ENCODE peak calls at places on chromosomes 16 and 17, in eight cellular contexts. D is Peyer's patch, Y is lower leg skin, L is vagina, T is GM12878, J is thyroid gland, P is sigmoid colon, F is A549. O is an unnamed sample.

GRCh38 chr16:13926507-13926906 is 6.6 kb downstream of the ERCC4 start:
- DNase-seq in D (no peak), Y (no peak), L (no peak), T (no peak), J (no peak), P (no peak), F (no peak), O (no peak)

GRCh38 chr16:4529085-4530060 is 9.2 kb downstream of the CDIP1 start:
- DNase-seq in D (peak), Y (no peak), L (no peak), T (peak), J (peak), P (no peak), F (no peak), O (no peak)

GRCh38 chr16:4976079-4976478 is 17.9 kb downstream of the SEC14L5 start:
- DNase-seq in D (no peak), Y (no peak), L (no peak), T (peak), J (no peak), P (no peak), F (no peak), O (no peak)

GRCh38 chr17:9928601-9929341 is 23.7 kb upstream of the RCVRN start:
- DNase-seq in D (no peak), Y (no peak), L (no peak), T (no peak), J (no peak), P (no peak), F (peak), O (no peak)

GRCh38 chr17:47252209-47252608 is 1.4 kb upstream of the ITGB3 start:
- DNase-seq in D (no peak), Y (no peak), L (no peak), T (no peak), J (no peak), P (no peak), F (no peak), O (no peak)

GRCh38 chr17:39925282-39926134 is 1.9 kb downstream of the ORMDL3 start:
- DNase-seq in D (no peak), Y (no peak), L (no peak), T (no peak), J (no peak), P (no peak), F (no peak), O (no peak)

GRCh38 chr16:52492789-52493357 is 54.1 kb downstream of the TOX3 start:
- DNase-seq in D (no peak), Y (no peak), L (no peak), T (peak), J (no peak), P (no peak), F (no peak), O (no peak)

GRCh38 chr17:49114703-49115102 is 17.9 kb upstream of the B4GALNT2 start:
- DNase-seq in D (no peak), Y (no peak), L (no peak), T (no peak), J (no peak), P (no peak), F (no peak), O (no peak)

GRCh38 chr16:73002836-73003235 is 45.1 kb downstream of the ZFHX3 start:
- DNase-seq in D (no peak), Y (no peak), L (no peak), T (no peak), J (no peak), P (no peak), F (no peak), O (no peak)

GRCh38 chr17:1272701-1273100 is 2.5 kb downstream of the BHLHA9 start:
- DNase-seq in D (no peak), Y (no peak), L (no peak), T (no peak), J (no peak), P (no peak), F (no peak), O (no peak)

GRCh38 chr17:1271441-1271840 is 1.2 kb downstream of the BHLHA9 start:
- DNase-seq in D (no peak), Y (no peak), L (no peak), T (no peak), J (no peak), P (no peak), F (no peak), O (no peak)

GRCh38 chr17:1267471-1267947 is 2.7 kb upstream of the BHLHA9 start:
- DNase-seq in D (no peak), Y (no peak), L (no peak), T (no peak), J (peak), P (no peak), F (no peak), O (no peak)

GRCh38 chr17:1271020-1271423 is 778 bp downstream of the BHLHA9 start:
- DNase-seq in D (no peak), Y (no peak), L (no peak), T (no peak), J (no peak), P (no peak), F (no peak), O (no peak)

DNA sequence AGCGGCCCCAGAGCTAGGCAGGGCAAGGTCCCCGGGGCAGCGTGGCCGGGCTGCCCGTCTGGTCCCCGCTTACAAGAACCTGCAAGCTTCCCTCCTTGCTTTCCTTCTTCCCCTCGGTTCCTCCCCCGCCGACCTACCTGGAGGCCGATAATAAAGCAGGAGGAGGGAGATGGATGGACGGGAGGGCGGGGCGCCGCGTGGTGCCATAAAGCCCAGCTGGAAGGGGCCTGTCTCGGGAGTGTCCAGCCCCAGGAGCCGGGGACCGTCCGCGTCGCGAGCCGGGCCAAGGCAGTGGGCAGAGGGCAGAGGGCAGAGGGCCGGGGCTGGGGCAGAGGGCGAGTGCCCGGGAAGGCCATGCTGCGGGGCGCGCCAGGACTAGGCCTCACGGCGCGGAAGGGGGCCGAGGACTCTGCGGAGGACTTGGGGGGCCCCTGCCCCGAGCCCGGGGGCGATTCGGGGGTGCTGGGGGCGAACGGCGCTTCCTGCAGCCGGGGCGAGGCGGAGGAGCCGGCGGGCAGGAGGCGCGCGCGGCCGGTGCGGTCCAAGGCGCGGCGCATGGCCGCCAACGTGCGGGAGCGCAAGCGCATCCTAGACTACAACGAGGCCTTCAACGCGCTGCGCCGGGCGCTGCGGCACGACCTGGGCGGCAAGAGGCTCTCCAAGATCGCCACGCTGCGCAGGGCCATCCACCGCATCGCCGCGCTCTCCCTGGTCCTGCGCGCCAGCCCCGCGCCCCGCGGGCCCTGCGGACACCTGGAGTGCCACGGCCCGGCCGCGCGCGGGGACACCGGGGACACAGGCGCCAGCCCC is at the start of gene BHLHA9:
- DNase-seq in D (no peak), Y (no peak), L (no peak), T (no peak), J (no peak), P (no peak), F (no peak), O (no peak)
- H3K4me3 ChIP-seq in D (no peak), Y (no peak), L (no peak), T (no peak), J (no peak), P (peak), F (no peak), O (no peak)

GRCh38 chr17:64056269-64057005 is 36.0 kb upstream of the ICAM2 start:
- DNase-seq in D (no peak), Y (no peak), L (no peak), T (peak), J (no peak), P (no peak), F (no peak), O (no peak)
- TF ChIP-seq POLR2A in D (no peak), Y (no peak), L (no peak), T (no peak), J (no peak), P (no peak), F (no peak), O (no peak)

GRCh38 chr17:45812102-45812501 is 28.0 kb downstream of the CRHR1 start:
- DNase-seq in D (no peak), Y (no peak), L (no peak), T (no peak), J (no peak), P (no peak), F (peak), O (no peak)
- TF ChIP-seq CTCF in D (no peak), Y (no peak), L (no peak), T (no peak), J (peak), P (no peak), F (peak), O (no peak)

GRCh38 chr16:85750827-85751641 is at the start of gene C16orf74:
- DNase-seq in D (peak), Y (no peak), L (no peak), T (no peak), J (peak), P (no peak), F (peak), O (no peak)
- H3K4me3 ChIP-seq in D (peak), Y (peak), L (peak), T (peak), J (peak), P (peak), F (peak), O (no peak)

GRCh38 chr17:51341457-51341856 is 81.1 kb downstream of the UTP18 start:
- DNase-seq in D (no peak), Y (peak), L (no peak), T (no peak), J (no peak), P (no peak), F (no peak), O (no peak)
- TF ChIP-seq POLR2A in D (no peak), Y (no peak), L (no peak), T (no peak), J (no peak), P (no peak), F (no peak), O (no peak)

DNA sequence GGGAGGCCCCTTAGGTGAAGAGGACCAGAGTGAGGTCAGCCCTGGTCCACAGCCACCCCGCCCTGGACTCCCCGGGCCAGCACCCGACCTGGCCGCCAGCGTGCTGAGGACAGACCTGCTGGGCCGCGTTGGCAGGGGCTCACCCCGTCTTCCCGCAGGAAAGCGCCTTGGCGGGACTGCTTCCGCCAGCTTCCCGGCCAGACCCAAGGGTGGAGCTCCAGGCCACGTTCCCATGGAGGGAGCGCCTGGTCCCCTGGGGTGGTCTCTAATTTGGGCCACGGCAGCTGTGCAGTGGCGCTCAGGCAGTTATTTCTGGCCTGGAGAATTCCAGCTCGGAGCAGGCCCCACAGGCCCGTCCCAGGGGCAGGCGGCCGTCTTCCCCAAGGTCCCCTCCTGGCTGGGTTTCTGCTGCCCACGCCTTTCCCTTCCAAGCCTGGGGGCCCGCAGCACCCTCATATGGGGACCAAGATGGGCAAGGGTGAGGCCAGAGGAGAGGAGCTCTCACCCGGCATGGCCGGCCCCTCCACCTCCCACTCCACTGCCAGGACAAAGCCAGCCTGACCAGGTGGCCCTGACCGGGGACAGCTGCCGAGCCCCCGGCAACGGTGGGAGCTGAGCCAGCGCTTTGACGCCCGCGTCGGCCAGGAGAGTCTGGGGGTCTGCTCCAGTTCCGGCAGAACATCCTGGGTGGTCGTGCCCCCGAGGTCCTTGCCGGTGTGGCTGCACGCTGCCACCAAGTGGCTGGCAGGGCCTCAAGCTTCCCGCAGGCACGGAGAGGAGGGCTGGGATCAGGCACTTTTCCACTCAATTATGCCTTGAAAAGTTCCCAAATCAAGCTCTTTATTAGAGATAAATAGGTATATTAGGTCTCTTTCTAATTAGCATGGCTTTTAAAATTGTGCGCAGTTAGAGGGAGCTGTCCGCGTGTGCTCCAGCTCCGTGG is 28.1 kb downstream of the CACNA1H start:
- DNase-seq in D (no peak), Y (no peak), L (no peak), T (no peak), J (no peak), P (no peak), F (no peak), O (no peak)
- TF ChIP-seq CTCF in D (no peak), Y (no peak), L (no peak), T (no peak), J (no peak), P (no peak), F (peak), O (no peak)

GRCh38 chr16:86662740-86663139 is 84.4 kb downstream of the FOXL1 start:
- DNase-seq in D (no peak), Y (peak), L (no peak), T (no peak), J (no peak), P (no peak), F (no peak), O (no peak)
- H3K4me3 ChIP-seq in D (no peak), Y (no peak), L (no peak), T (no peak), J (no peak), P (no peak), F (no peak), O (no peak)

DNA sequence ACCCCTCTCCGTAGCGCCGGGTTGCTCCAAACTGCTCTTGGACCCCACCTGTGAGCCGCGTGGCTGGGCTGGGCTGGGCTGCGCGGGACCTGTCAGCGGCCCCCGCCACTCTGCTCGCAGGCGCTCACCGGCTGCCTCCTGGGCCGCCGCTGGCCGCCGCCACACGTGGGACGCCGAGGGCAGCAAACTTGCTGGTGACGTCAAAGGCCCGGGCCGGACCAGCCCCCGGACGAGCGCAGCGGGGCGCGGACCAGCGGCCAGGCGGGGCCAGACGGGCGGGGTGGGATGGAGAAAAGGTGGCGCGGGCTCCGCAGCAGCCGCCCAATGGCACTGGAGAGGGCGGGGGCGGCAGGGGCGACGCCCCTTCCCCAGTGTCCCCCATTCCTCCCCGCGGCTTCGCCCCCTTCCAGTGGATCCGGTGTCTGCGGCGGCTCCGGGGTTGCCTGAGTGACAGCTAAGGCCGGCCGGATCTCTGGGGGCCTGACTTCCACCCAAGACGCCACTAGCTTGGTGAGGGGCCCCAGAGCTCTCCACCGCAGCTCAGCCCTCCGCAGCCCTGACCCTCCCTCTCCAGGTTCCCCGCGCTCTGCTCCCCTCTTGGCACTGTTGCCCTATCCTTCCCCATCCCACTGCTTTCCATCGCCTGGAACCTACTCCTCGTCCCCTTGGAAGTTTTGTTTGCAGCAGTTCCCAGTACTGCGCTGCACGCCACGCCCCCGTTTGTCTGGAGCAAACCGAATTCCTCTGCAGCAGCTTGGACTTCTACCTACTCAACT is at the start of gene HS3ST3A1:
- DNase-seq in D (no peak), Y (no peak), L (no peak), T (no peak), J (no peak), P (peak), F (no peak), O (peak)
- TF ChIP-seq POLR2A in D (no peak), Y (no peak), L (peak), T (no peak), J (no peak), P (no peak), F (no peak), O (peak)

GRCh38 chr17:71304498-71305158 is 816.2 kb upstream of the SOX9 start:
- DNase-seq in D (no peak), Y (no peak), L (no peak), T (no peak), J (no peak), P (no peak), F (no peak), O (no peak)
- TF ChIP-seq CTCF in D (no peak), Y (no peak), L (no peak), T (no peak), J (no peak), P (no peak), F (no peak), O (no peak)